ENCODE peak calls at places on chromosomes 4 and X, in six cellular contexts. One of them, this sample, is unnamed. For H3K4me1, the result is how much of the 10 kb centered on the place peaks cover.

GRCh38 chr4:122142687-122143086 is 9.4 kb upstream of the BLTP1 start:
- DNase-seq in heart right ventricle: no peak
- DNase-seq in CD4-positive, CD25-positive, alpha-beta regulatory T cell: no peak
- DNase-seq in IMR-90: no peak
- DNase-seq in cardiac muscle cell: no peak
- DNase-seq in pancreas: no peak
- DNase-seq in this sample: no peak

GRCh38 chr4:84878090-84878489 is 88.4 kb downstream of the WDFY3 start:
- DNase-seq in heart right ventricle: no peak
- DNase-seq in CD4-positive, CD25-positive, alpha-beta regulatory T cell: no peak
- DNase-seq in IMR-90: peak
- DNase-seq in cardiac muscle cell: no peak
- DNase-seq in pancreas: no peak
- DNase-seq in this sample: no peak

GRCh38 chrX:1448793-1449580 is 3.7 kb downstream of the ASMTL start:
- DNase-seq in heart right ventricle: no peak
- DNase-seq in CD4-positive, CD25-positive, alpha-beta regulatory T cell: no peak
- DNase-seq in IMR-90: no peak
- DNase-seq in cardiac muscle cell: no peak
- DNase-seq in pancreas: peak
- DNase-seq in this sample: no peak

GRCh38 chrX:136767104-136767941 is 13.4 kb downstream of the ARHGEF6 start:
- DNase-seq in heart right ventricle: peak
- DNase-seq in CD4-positive, CD25-positive, alpha-beta regulatory T cell: peak
- DNase-seq in IMR-90: peak
- DNase-seq in cardiac muscle cell: peak
- DNase-seq in pancreas: peak
- DNase-seq in this sample: peak

GRCh38 chrX:135973025-135973547 is 702 bp downstream of the MMGT1 start:
- DNase-seq in heart right ventricle: no peak
- DNase-seq in CD4-positive, CD25-positive, alpha-beta regulatory T cell: no peak
- DNase-seq in IMR-90: peak
- DNase-seq in cardiac muscle cell: peak
- DNase-seq in pancreas: peak
- DNase-seq in this sample: no peak

GRCh38 chr4:144985014-144985413 is 113.0 kb downstream of the ANAPC10 start:
- DNase-seq in heart right ventricle: no peak
- DNase-seq in CD4-positive, CD25-positive, alpha-beta regulatory T cell: no peak
- DNase-seq in IMR-90: no peak
- DNase-seq in cardiac muscle cell: no peak
- DNase-seq in pancreas: no peak
- DNase-seq in this sample: no peak

GRCh38 chr4:98491862-98492554 is 166.4 kb downstream of the TSPAN5 start:
- DNase-seq in heart right ventricle: no peak
- DNase-seq in CD4-positive, CD25-positive, alpha-beta regulatory T cell: no peak
- DNase-seq in IMR-90: no peak
- DNase-seq in cardiac muscle cell: no peak
- DNase-seq in pancreas: no peak
- DNase-seq in this sample: no peak

GRCh38 chr4:1365271-1366178 is 18.5 kb downstream of the UVSSA start:
- DNase-seq in heart right ventricle: no peak
- DNase-seq in CD4-positive, CD25-positive, alpha-beta regulatory T cell: no peak
- DNase-seq in IMR-90: no peak
- DNase-seq in cardiac muscle cell: no peak
- DNase-seq in pancreas: no peak
- DNase-seq in this sample: no peak

GRCh38 chr4:83282049-83282535 is 2.5 kb downstream of the COQ2 start:
- DNase-seq in heart right ventricle: no peak
- DNase-seq in CD4-positive, CD25-positive, alpha-beta regulatory T cell: peak
- DNase-seq in IMR-90: peak
- DNase-seq in cardiac muscle cell: peak
- DNase-seq in pancreas: no peak
- DNase-seq in this sample: no peak

GRCh38 chr4:7878323-7878722 is 61.3 kb downstream of the AFAP1 start:
- DNase-seq in heart right ventricle: no peak
- DNase-seq in CD4-positive, CD25-positive, alpha-beta regulatory T cell: no peak
- DNase-seq in IMR-90: no peak
- DNase-seq in cardiac muscle cell: no peak
- DNase-seq in pancreas: no peak
- DNase-seq in this sample: no peak

GRCh38 chrX:45191383-45191782 is 9.3 kb downstream of the DIPK2B start:
- DNase-seq in heart right ventricle: no peak
- DNase-seq in CD4-positive, CD25-positive, alpha-beta regulatory T cell: no peak
- DNase-seq in IMR-90: no peak
- DNase-seq in cardiac muscle cell: no peak
- DNase-seq in pancreas: no peak
- DNase-seq in this sample: no peak

GRCh38 chrX:115895678-115896329 is 274.7 kb upstream of the AGTR2 start:
- DNase-seq in heart right ventricle: no peak
- DNase-seq in CD4-positive, CD25-positive, alpha-beta regulatory T cell: no peak
- DNase-seq in IMR-90: no peak
- DNase-seq in cardiac muscle cell: no peak
- DNase-seq in pancreas: no peak
- DNase-seq in this sample: peak
- H3K4me1 ChIP-seq in heart right ventricle: under half
- H3K4me1 ChIP-seq in CD4-positive, CD25-positive, alpha-beta regulatory T cell: under half
- H3K4me1 ChIP-seq in IMR-90: under half
- H3K4me1 ChIP-seq in cardiac muscle cell: under half
- H3K4me1 ChIP-seq in pancreas: under half
- H3K4me1 ChIP-seq in this sample: under half

DNA sequence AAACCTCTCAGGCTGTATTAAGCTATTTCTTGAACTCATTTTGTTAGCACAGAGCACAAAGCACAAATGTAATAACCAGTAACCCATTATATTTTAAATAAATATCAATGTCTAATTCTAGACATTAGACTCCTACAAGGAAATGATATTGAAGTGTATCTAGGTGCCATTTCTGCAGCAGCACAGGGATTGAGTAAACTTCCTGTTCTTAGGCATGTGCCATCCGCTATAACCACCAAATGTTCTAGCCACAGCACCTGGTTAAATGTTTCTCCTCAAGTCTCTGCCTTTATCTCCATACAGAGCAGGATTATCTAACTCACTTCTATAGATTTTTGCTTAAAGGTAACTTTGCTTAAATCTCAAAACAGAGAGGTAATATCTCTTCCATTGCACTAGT is 51.4 kb downstream of the SGMS2 start:
- DNase-seq in heart right ventricle: no peak
- DNase-seq in CD4-positive, CD25-positive, alpha-beta regulatory T cell: no peak
- DNase-seq in IMR-90: no peak
- DNase-seq in cardiac muscle cell: no peak
- DNase-seq in pancreas: no peak
- DNase-seq in this sample: no peak
- H3K27ac ChIP-seq in heart right ventricle: no peak
- H3K27ac ChIP-seq in CD4-positive, CD25-positive, alpha-beta regulatory T cell: no peak
- H3K27ac ChIP-seq in IMR-90: no peak
- H3K27ac ChIP-seq in cardiac muscle cell: no peak
- H3K27ac ChIP-seq in pancreas: no peak
- H3K27ac ChIP-seq in this sample: no peak

GRCh38 chr4:140092094-140092820 is 61.7 kb downstream of the MAML3 start:
- DNase-seq in heart right ventricle: peak
- DNase-seq in CD4-positive, CD25-positive, alpha-beta regulatory T cell: no peak
- DNase-seq in IMR-90: no peak
- DNase-seq in cardiac muscle cell: peak
- DNase-seq in pancreas: peak
- DNase-seq in this sample: peak
- H3K4me3 ChIP-seq in heart right ventricle: peak
- H3K4me3 ChIP-seq in CD4-positive, CD25-positive, alpha-beta regulatory T cell: no peak
- H3K4me3 ChIP-seq in IMR-90: peak
- H3K4me3 ChIP-seq in cardiac muscle cell: no peak
- H3K4me3 ChIP-seq in pancreas: no peak
- H3K4me3 ChIP-seq in this sample: peak

DNA sequence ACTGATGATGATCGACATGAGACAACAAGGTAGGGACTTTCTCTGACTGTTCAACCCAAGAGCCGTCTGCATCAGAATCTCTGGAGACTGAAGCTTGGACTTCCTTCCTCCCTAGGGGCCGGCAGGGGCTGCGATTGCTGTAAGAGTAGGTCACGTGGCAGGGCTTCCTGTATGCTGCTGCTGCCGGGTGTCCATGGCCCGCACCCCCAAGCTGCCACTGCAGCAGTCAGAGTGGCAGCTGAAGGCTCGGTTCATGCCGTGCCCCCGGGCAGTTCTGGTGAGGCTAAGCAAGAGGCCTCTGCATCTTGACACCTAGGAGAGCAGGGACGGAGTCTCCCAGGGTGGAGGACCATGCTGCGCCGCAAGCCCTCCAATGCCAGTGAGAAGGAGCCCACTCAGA is at the start of gene SASH3:
- DNase-seq in heart right ventricle: peak
- DNase-seq in CD4-positive, CD25-positive, alpha-beta regulatory T cell: peak
- DNase-seq in IMR-90: no peak
- DNase-seq in cardiac muscle cell: no peak
- DNase-seq in pancreas: peak
- DNase-seq in this sample: peak
- H3K4me1 ChIP-seq in heart right ventricle: under half
- H3K4me1 ChIP-seq in CD4-positive, CD25-positive, alpha-beta regulatory T cell: half or more
- H3K4me1 ChIP-seq in IMR-90: under half
- H3K4me1 ChIP-seq in cardiac muscle cell: under half
- H3K4me1 ChIP-seq in pancreas: under half
- H3K4me1 ChIP-seq in this sample: under half

DNA sequence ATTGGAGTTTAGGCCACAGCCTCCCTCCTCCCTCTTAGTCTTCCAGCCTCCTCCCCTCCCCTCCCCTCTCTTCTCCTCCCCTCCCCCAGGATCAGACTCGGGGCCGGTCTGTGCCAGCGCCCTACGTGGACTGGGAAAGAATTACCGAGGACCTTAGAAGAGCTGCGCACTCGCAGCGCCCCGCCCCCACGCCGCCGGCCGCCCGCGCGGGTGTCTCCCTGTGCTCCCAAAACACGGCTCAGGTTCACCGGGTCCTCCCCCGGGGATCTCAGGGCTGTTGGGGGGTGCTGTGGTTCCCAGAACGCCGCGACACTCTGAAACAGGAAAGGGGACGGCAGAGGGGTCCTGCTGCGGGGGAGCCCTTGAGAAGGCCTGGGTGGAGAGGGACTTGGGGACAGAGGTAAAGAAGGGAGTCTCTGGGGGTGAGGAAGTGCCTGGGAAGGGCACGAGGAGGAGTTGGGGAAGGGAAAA is 122.2 kb upstream of the TBL1X start:
- DNase-seq in heart right ventricle: peak
- DNase-seq in CD4-positive, CD25-positive, alpha-beta regulatory T cell: peak
- DNase-seq in IMR-90: peak
- DNase-seq in cardiac muscle cell: peak
- DNase-seq in pancreas: peak
- DNase-seq in this sample: peak
- H3K27ac ChIP-seq in heart right ventricle: peak
- H3K27ac ChIP-seq in CD4-positive, CD25-positive, alpha-beta regulatory T cell: peak
- H3K27ac ChIP-seq in IMR-90: peak
- H3K27ac ChIP-seq in cardiac muscle cell: peak
- H3K27ac ChIP-seq in pancreas: no peak
- H3K27ac ChIP-seq in this sample: no peak

GRCh38 chr4:78669453-78669852 is 106.7 kb upstream of the BMP2K start:
- DNase-seq in heart right ventricle: no peak
- DNase-seq in CD4-positive, CD25-positive, alpha-beta regulatory T cell: no peak
- DNase-seq in IMR-90: no peak
- DNase-seq in cardiac muscle cell: no peak
- DNase-seq in pancreas: no peak
- DNase-seq in this sample: no peak

GRCh38 chr4:78665216-78665615 is 110.9 kb upstream of the BMP2K start:
- DNase-seq in heart right ventricle: no peak
- DNase-seq in CD4-positive, CD25-positive, alpha-beta regulatory T cell: no peak
- DNase-seq in IMR-90: no peak
- DNase-seq in cardiac muscle cell: no peak
- DNase-seq in pancreas: no peak
- DNase-seq in this sample: no peak

GRCh38 chr4:78666830-78667258 is 109.3 kb upstream of the BMP2K start:
- DNase-seq in heart right ventricle: no peak
- DNase-seq in CD4-positive, CD25-positive, alpha-beta regulatory T cell: no peak
- DNase-seq in IMR-90: no peak
- DNase-seq in cardiac muscle cell: no peak
- DNase-seq in pancreas: no peak
- DNase-seq in this sample: no peak

GRCh38 chr4:78667337-78667736 is 108.8 kb upstream of the BMP2K start:
- DNase-seq in heart right ventricle: no peak
- DNase-seq in CD4-positive, CD25-positive, alpha-beta regulatory T cell: no peak
- DNase-seq in IMR-90: no peak
- DNase-seq in cardiac muscle cell: no peak
- DNase-seq in pancreas: no peak
- DNase-seq in this sample: no peak

GRCh38 chr4:78667764-78668163 is 108.4 kb upstream of the BMP2K start:
- DNase-seq in heart right ventricle: no peak
- DNase-seq in CD4-positive, CD25-positive, alpha-beta regulatory T cell: no peak
- DNase-seq in IMR-90: no peak
- DNase-seq in cardiac muscle cell: no peak
- DNase-seq in pancreas: no peak
- DNase-seq in this sample: no peak
- H3K4me3 ChIP-seq in heart right ventricle: no peak
- H3K4me3 ChIP-seq in CD4-positive, CD25-positive, alpha-beta regulatory T cell: no peak
- H3K4me3 ChIP-seq in IMR-90: no peak
- H3K4me3 ChIP-seq in cardiac muscle cell: no peak
- H3K4me3 ChIP-seq in pancreas: no peak
- H3K4me3 ChIP-seq in this sample: no peak

This sample was measured in right cardiac atrium.